ENCODE peak calls at places on chromosomes 13 and 19, in eight cellular contexts. B, P, J, M, I, F, K and Z are unnamed samples.

GRCh38 chr13:58855283-58855682 is 1223.7 kb downstream of the PCDH17 start:
- DNase-seq in B (no peak), P (no peak), J (no peak), K (no peak), I (no peak), M (peak), F (no peak), Z (no peak)

GRCh38 chr19:46303702-46304397 is 7.0 kb downstream of the HIF3A start:
- DNase-seq in K (peak), M (peak), B (no peak), I (no peak), P (peak), J (peak), F (no peak), Z (peak)

GRCh38 chr19:29687244-29687896 is 22.1 kb downstream of the PLEKHF1 start:
- DNase-seq in B (peak), P (no peak), F (no peak), J (no peak), K (no peak), I (no peak), M (peak), Z (no peak)

GRCh38 chr19:15869109-15869555 is 28.7 kb downstream of the CYP4F2 start:
- DNase-seq in M (peak), F (no peak), K (peak), P (no peak), I (no peak), J (peak), B (no peak), Z (no peak)

GRCh38 chr19:33418871-33419762 is 45.6 kb downstream of the CEBPG start:
- DNase-seq in I (no peak), B (no peak), M (no peak), J (no peak), P (no peak), F (no peak), K (no peak), Z (no peak)

GRCh38 chr19:14561832-14562351 is 10.0 kb downstream of the NDUFB7 start:
- DNase-seq in J (no peak), K (no peak), M (peak), F (no peak), P (peak), I (no peak), B (no peak), Z (peak)

GRCh38 chr13:57982782-57983181 is 351.2 kb downstream of the PCDH17 start:
- DNase-seq in M (no peak), F (no peak), J (no peak), I (no peak), P (no peak), B (no peak), K (no peak), Z (no peak)

GRCh38 chr13:94858856-94859811 is 146.8 kb upstream of the SOX21 start:
- DNase-seq in B (no peak), J (peak), P (peak), M (no peak), K (no peak), I (peak), F (no peak), Z (peak)

GRCh38 chr13:58619396-58620113 is 988.0 kb downstream of the PCDH17 start:
- DNase-seq in F (peak), K (no peak), I (no peak), B (no peak), M (no peak), P (no peak), J (no peak), Z (no peak)

GRCh38 chr19:23286477-23286876 is 36.3 kb upstream of the ZNF724 start:
- DNase-seq in P (no peak), J (no peak), B (no peak), M (no peak), K (no peak), F (no peak), I (no peak), Z (no peak)

GRCh38 chr19:13398780-13399726 is 107.2 kb downstream of the CACNA1A start:
- DNase-seq in I (no peak), M (peak), B (peak), J (no peak), K (no peak), P (peak), F (no peak), Z (no peak)

GRCh38 chr13:96052655-96053002 is 572 bp downstream of the UGGT2 start:
- DNase-seq in M (peak), K (no peak), B (peak), J (no peak), I (no peak), P (no peak), F (peak), Z (no peak)

GRCh38 chr13:45951724-45952123 is 100.2 kb upstream of the SIAH3 start:
- DNase-seq in I (no peak), B (no peak), P (no peak), J (no peak), M (no peak), F (no peak), K (no peak), Z (no peak)

GRCh38 chr13:19305434-19305833 is 123.8 kb upstream of the TUBA3C start:
- DNase-seq in B (no peak), I (no peak), M (no peak), P (no peak), F (no peak), J (no peak), K (no peak), Z (no peak)

GRCh38 chr13:87536899-87537298 is 134.3 kb upstream of the SLITRK5 start:
- DNase-seq in M (no peak), P (no peak), B (no peak), K (no peak), I (no peak), J (no peak), F (peak), Z (no peak)

GRCh38 chr13:111909971-111910671 is 156.8 kb upstream of the SOX1 start:
- DNase-seq in M (no peak), F (no peak), P (no peak), I (no peak), J (no peak), K (no peak), B (no peak), Z (no peak)

GRCh38 chr13:102580552-102581169 is 16.1 kb upstream of the TPP2 start:
- DNase-seq in K (peak), M (peak), J (no peak), B (peak), P (no peak), I (no peak), F (peak), Z (peak)

GRCh38 chr19:35796645-35797542 is 15.8 kb downstream of the PRODH2 start:
- DNase-seq in J (no peak), I (no peak), K (no peak), P (no peak), F (no peak), M (no peak), B (no peak), Z (no peak)

GRCh38 chr19:33872445-33873320 is 76.0 kb downstream of the KCTD15 start:
- DNase-seq in P (no peak), B (no peak), J (no peak), M (no peak), K (no peak), F (no peak), I (no peak), Z (no peak)

GRCh38 chr13:105144020-105144419 is 1391.4 kb downstream of the EFNB2 start:
- DNase-seq in I (no peak), P (no peak), J (no peak), F (no peak), M (no peak), K (no peak), B (no peak), Z (no peak)

GRCh38 chr13:105135852-105136251 is 1399.6 kb downstream of the EFNB2 start:
- DNase-seq in F (no peak), J (no peak), M (no peak), B (no peak), I (no peak), K (peak), P (no peak), Z (no peak)

GRCh38 chr13:105139048-105139379 is 1396.4 kb downstream of the EFNB2 start:
- DNase-seq in M (no peak), F (peak), K (no peak), J (no peak), P (no peak), I (no peak), B (no peak), Z (no peak)

GRCh38 chr13:105142556-105142955 is 1392.9 kb downstream of the EFNB2 start:
- DNase-seq in J (no peak), F (no peak), M (no peak), P (no peak), K (no peak), I (no peak), B (no peak), Z (no peak)

DNA sequence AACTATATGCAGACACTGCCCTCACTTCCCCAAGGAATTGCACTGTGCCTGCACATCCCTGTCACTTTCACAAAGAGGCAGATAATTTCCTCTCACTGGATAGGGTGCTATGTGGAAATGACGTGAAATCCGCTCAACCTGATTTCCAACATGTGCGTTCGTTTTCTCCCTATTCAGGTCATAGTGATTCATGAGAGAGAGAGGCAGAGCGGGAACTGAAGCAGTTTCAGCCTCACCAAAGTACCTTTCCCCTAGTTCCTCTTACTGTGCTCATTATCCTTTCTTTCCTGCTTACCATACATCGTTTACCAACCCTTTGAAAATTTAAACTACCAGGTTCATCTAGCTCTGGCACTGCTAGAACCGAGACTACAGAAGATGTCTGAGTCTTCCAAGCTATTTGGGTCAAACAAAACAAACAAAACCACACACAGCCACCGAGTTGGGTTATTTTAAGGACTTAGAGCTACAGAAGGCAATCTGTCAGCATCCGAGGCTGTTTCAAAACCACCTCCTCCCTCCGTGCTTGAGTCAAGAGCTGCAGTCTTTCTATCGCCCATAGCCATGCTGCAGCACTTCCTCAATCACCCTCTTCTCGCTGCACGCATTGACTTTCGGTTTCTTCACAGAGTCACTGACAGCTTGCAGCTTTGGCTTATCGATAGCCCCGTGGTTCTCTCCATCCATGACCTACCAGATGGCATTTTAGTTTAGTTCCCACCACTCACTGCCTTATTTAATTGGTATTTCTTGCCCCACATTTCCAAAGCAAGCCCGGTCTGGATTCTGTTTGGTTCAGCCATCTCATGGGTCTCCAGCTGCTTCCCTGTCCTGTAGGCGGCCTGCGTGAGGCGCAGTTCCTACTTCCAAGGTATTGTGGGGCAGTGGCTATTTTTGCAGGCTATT is 1395.8 kb downstream of the EFNB2 start:
- DNase-seq in I (no peak), J (peak), F (peak), P (peak), B (no peak), K (peak), M (no peak), Z (peak)
- H3K27ac ChIP-seq in I (no peak), J (peak), F (peak), P (peak), B (no peak), K (peak), M (no peak), Z (no peak)

GRCh38 chr13:97459215-97459772 is 25.3 kb downstream of the RAP2A start:
- DNase-seq in P (no peak), J (no peak), I (no peak), M (no peak), F (peak), K (no peak), B (no peak), Z (no peak)
- H3K27ac ChIP-seq in P (peak), J (no peak), I (no peak), M (no peak), F (peak), K (no peak), B (no peak), Z (peak)

GRCh38 chr19:2788237-2788636 is 2.9 kb downstream of the THOP1 start:
- DNase-seq in K (no peak), B (no peak), I (no peak), M (no peak), F (no peak), P (no peak), J (no peak), Z (no peak)

GRCh38 chr19:2782936-2783780 is at the start of gene SGTA:
- DNase-seq in B (peak), I (peak), K (peak), M (peak), F (peak), P (peak), J (peak), Z (peak)

GRCh38 chr19:2783781-2784145 is 690 bp upstream of the SGTA start:
- DNase-seq in P (no peak), J (no peak), M (no peak), F (peak), I (no peak), K (no peak), B (no peak), Z (no peak)

GRCh38 chr19:2787115-2787514 is 1.8 kb downstream of the THOP1 start:
- DNase-seq in I (no peak), K (no peak), P (no peak), F (no peak), B (no peak), J (no peak), M (no peak), Z (no peak)

DNA sequence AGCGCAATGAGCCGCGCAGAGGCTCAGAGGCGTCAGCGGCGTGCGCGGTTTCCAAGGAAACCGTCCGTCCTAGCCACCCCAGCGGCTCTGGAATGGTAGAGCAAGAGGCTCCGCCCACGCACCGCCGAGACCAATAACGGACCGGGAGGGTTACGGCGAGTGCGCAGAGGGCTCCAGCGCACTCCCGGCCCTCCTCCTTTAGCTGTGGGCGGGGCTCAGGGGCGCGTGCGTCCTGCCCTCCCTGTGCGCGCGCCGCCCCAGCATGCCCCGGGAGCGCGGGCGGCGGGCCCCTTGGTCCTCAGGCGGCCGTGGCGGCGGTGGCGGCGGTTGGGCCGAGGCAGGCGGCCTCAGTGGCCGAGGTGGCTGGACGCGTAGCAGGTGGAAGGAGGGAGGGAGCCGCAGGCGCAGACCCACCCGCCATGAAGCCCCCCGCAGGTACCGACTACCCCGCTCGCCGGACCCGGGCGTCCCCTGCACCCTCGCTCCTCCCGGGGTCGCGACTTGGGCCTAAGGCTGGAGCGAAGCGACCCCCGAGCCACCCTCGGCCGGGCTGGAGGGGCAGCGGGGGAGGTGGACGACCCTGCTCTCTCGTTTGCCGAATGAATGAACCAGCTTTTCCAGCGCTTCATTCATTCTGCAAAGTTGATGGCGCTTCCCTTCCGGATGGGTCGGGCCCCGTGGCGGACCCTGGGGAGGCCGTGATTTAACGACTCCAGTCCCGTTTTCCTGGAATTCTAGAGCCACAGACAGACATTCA is at the start of gene THOP1:
- DNase-seq in J (peak), B (peak), I (peak), M (peak), K (peak), P (peak), F (peak), Z (peak)
- H3K27ac ChIP-seq in J (peak), B (no peak), I (peak), M (peak), K (peak), P (peak), F (peak), Z (peak)

DNA sequence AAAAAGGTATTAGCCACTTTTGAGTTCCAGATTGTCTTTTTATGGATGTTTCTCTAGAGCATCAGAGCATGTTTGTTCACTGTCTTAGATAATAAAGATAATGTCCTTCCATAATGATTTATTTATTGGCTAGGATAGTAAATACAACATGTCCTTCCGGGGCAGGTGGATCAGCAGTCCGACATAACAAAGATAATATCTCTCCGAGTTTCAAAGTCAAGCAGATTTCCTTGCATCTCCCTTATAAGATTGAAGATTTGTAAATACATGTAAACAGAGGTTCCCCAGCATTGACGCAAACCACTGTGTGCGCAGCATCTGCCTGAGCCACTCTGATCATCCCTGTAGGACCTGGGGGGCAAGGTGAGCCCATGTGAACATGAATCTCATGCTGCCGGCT is 8.8 kb upstream of the KLK15 start:
- DNase-seq in J (no peak), B (no peak), F (no peak), I (no peak), M (no peak), K (no peak), P (no peak), Z (no peak)
- H3K27ac ChIP-seq in J (no peak), B (no peak), F (no peak), I (no peak), M (no peak), K (no peak), P (no peak), Z (no peak)

DNA sequence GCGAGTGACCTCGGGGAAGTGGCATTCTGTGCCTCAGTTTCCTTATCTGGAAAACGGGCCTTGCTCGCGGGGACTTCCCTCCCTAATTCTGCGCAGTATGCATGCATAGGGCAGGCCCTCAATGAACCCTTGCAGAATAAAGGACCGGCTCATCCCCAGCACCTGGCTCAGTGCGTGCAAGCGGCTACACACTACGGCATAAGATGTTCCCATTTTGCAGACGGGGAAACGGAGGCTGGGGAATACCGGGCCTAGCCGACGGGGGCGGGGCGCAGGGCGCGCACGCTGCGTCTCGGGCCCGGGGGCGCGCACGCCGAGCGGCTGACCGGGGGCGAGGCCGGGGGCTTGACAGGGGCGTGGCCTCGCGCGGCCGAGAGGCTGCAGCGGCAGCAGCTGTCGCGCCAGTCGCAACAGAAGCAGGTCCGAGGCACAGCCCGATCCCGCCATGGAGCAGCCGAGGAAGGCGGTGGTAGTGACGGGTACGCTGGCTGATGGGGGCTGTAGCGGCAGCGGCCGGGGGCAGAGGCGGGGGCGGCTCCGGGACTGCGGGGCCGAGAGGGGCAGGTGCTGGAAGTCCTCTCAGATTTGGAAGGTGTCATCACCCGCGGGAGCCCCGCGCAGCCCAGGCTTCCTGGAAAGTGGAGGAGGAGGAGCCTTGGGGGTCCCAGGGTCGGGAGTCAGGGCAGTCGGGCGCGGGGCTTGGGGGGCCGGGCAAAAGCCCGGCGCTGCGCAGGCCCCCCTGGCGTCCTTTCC is at the start of gene PGPEP1:
- DNase-seq in K (peak), I (peak), P (peak), B (no peak), J (peak), M (peak), F (peak), Z (no peak)
- H3K27ac ChIP-seq in K (no peak), I (peak), P (peak), B (no peak), J (peak), M (peak), F (no peak), Z (peak)